ENCODE peak calls at places on chromosomes 1 and 21, in nine cellular contexts. C is effector memory CD4-positive, alpha-beta T cell; G is breast epithelium; P is CD4-positive, alpha-beta memory T cell; M is thoracic aorta; H is aorta; F is psoas muscle; N is mesenchymal stem cell; B is transverse colon. O is an unnamed sample.

GRCh38 chr1:150534002-150534401 is 15.2 kb upstream of the ADAMTSL4 start:
- DNase-seq in M (no peak), N (no peak), F (no peak), P (no peak), H (peak; percentile 64), G (no peak), C (no peak), B (no peak), O (no peak)

GRCh38 chr1:214076341-214077035 is 88.7 kb downstream of the PROX1 start:
- DNase-seq in N (no peak), C (no peak), F (no peak), B (no peak), G (no peak), P (no peak), H (no peak), M (no peak), O (no peak)

GRCh38 chr1:99728494-99729235 is 37.8 kb downstream of the FRRS1 start:
- DNase-seq in C (no peak), H (no peak), F (no peak), M (no peak), B (no peak), N (peak; percentile 45), P (no peak), G (no peak), O (no peak)

GRCh38 chr1:156004843-156005593 is 15.7 kb downstream of the SSR2 start:
- DNase-seq in M (no peak), N (no peak), B (peak; percentile 53), F (no peak), H (peak; percentile 22), G (peak; percentile 48), C (peak; percentile 4), P (peak; percentile 51), O (no peak)

GRCh38 chr1:199272690-199273089 is 633.9 kb downstream of the PTPRC start:
- DNase-seq in C (no peak), G (peak; percentile 19), F (peak; percentile 19), N (peak; percentile 95), H (peak; percentile 56), M (no peak), P (no peak), B (no peak), O (no peak)

GRCh38 chr1:67367370-67368345 is 60.0 kb downstream of the IL12RB2 start:
- DNase-seq in B (peak; percentile 14), C (no peak), M (no peak), N (peak; percentile 17), H (no peak), G (no peak), P (no peak), F (peak; percentile 30), O (no peak)

GRCh38 chr1:180156631-180157091 is 2.0 kb downstream of the QSOX1 start:
- DNase-seq in G (no peak), C (no peak), F (no peak), H (no peak), N (peak; percentile 81), P (no peak), M (no peak), B (no peak), O (no peak)

GRCh38 chr1:236502579-236502971 is 21.2 kb upstream of the LGALS8 start:
- DNase-seq in N (peak; percentile 44), B (no peak), P (no peak), H (no peak), G (no peak), C (no peak), F (no peak), M (no peak), O (no peak)

GRCh38 chr1:7250826-7251800 is 465.9 kb downstream of the CAMTA1 start:
- DNase-seq in H (no peak), G (no peak), C (no peak), B (no peak), P (no peak), N (no peak), M (no peak), F (no peak), O (no peak)

DNA sequence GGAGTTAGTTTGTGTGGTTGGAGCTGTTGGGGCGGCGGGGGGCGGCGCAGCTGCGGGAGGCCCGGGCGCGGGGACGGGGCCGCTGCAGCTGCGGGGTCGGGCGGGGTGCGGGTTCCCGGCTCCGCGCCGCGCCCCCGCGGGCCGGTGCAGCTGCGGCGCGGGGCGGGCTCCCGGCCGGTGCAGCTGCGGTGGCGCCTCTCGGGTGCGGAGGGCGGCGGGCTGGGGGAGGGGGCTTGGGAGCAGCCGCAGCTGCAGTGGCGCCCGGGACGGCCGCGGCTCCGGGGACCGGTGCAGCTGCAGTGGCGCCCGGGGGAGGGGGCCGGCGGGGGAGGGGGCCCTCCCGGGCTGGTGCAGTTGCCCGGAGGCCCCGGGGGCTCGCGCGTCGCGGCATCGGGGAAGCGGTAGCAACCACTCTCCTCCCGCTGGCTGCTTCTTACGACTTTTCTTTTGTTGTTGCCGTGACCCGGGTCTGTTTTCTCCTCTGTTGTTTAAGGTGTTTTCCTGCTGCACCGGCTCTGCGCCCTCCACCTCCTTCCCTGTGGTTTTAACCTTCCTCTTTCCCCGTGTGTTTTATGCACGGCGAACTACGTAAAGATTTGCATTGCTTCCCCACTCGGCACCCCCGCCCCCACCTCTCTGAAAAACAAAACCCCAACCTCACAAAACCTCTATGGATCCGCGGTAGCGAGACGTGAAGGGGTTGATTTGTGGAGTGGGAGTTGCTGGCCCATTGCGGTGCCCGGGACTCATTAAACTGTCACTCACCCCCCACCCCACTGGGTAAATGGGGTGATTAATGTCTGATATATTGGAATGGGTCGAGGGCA is 1.7 kb upstream of the ZBTB18 start:
- DNase-seq in P (peak; percentile 77), N (peak; percentile 30), H (peak; percentile 81), B (peak; percentile 62), M (no peak), G (no peak), C (peak; percentile 39), F (peak; percentile 51), O (no peak)
- H3K27me3 ChIP-seq in P (no peaks in the 10 kb centered on the region), N (no peaks in the 10 kb centered on the region), H (no peaks in the 10 kb centered on the region), B (no peaks in the 10 kb centered on the region), M (no peaks in the 10 kb centered on the region), G (no peaks in the 10 kb centered on the region), C (no peaks in the 10 kb centered on the region), F (no peaks in the 10 kb centered on the region), O (no peaks in the 10 kb centered on the region)

GRCh38 chr1:47709302-47710074 is 271.6 kb downstream of the FOXD2 start:
- DNase-seq in C (no peak), M (no peak), G (no peak), F (no peak), N (peak; percentile 22), P (no peak), H (no peak), B (peak; percentile 50), O (peak; percentile 79)
- H3K27me3 ChIP-seq in C (peaks cover 53% of the 10 kb centered on the region), M (no peaks in the 10 kb centered on the region), G (peaks cover 3% of the 10 kb centered on the region), F (peaks cover 11% of the 10 kb centered on the region), N (peaks cover 94% of the 10 kb centered on the region), P (peaks cover 31% of the 10 kb centered on the region), H (no peaks in the 10 kb centered on the region), B (peaks cover 70% of the 10 kb centered on the region), O (peaks cover 81% of the 10 kb centered on the region)

GRCh38 chr1:223678841-223679240 is 13.3 kb upstream of the CAPN8 start:
- DNase-seq in M (no peak), P (no peak), B (no peak), G (no peak), F (no peak), C (no peak), H (no peak), N (no peak), O (no peak)
- H3K27me3 ChIP-seq in M (no peaks in the 10 kb centered on the region), P (no peaks in the 10 kb centered on the region), B (no peaks in the 10 kb centered on the region), G (no peaks in the 10 kb centered on the region), F (no peaks in the 10 kb centered on the region), C (no peaks in the 10 kb centered on the region), H (no peaks in the 10 kb centered on the region), N (peaks cover 10% of the 10 kb centered on the region), O (no peaks in the 10 kb centered on the region)

DNA sequence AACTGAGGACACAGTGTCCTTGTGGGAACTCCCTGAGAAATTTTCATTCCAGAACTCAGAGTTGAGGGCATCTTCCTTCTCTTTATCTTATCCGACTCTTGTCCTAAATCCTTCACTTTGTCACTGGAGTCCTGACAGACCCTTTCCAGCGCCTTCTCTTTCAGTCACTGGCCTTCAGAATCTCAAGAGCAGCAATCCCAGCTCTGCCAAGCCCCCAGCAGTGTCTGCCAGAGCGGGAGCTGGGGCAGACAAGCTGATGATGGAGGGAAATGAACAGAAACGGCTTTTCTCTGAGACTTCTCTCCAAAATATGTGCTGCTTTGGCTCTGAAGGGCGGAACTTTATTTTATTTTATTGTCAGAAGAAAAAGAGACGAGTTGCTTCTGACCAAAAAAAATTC is 32.3 kb downstream of the MIS18A start:
- DNase-seq in G (no peak), H (no peak), M (no peak), C (no peak), F (no peak), B (no peak), P (no peak), N (no peak), O (no peak)
- H3K27me3 ChIP-seq in G (no peaks in the 10 kb centered on the region), H (no peaks in the 10 kb centered on the region), M (no peaks in the 10 kb centered on the region), C (no peaks in the 10 kb centered on the region), F (no peaks in the 10 kb centered on the region), B (no peaks in the 10 kb centered on the region), P (no peaks in the 10 kb centered on the region), N (peaks cover 29% of the 10 kb centered on the region), O (peaks cover 3% of the 10 kb centered on the region)

GRCh38 chr1:61054636-61055035 is 27.7 kb upstream of the NFIA start:
- DNase-seq in F (no peak), H (no peak), G (no peak), B (peak; percentile 72), C (no peak), N (no peak), M (no peak), P (no peak), O (no peak)
- H3K27me3 ChIP-seq in F (no peaks in the 10 kb centered on the region), H (no peaks in the 10 kb centered on the region), G (no peaks in the 10 kb centered on the region), B (peaks cover 2% of the 10 kb centered on the region), C (peaks cover 7% of the 10 kb centered on the region), N (peaks cover 16% of the 10 kb centered on the region), M (no peaks in the 10 kb centered on the region), P (peaks cover 5% of the 10 kb centered on the region), O (no peaks in the 10 kb centered on the region)

O was measured in suprapubic skin.